ENCODE peak calls at places on chromosome 1, in six cellular contexts. U is stomach, R is GM12878, C is iris pigment epithelial cell, A is erythroblast, W is HEK293T. V is an unnamed sample.

GRCh38 chr1:162279099-162279498 is 97.6 kb downstream of the SPATA46 start:
- DNase-seq in U (no peak), R (no peak), C (no peak), A (no peak), W (no peak), V (no peak)

GRCh38 chr1:223030871-223031270 is 112.2 kb downstream of the TLR5 start:
- DNase-seq in U (no peak), R (no peak), C (no peak), A (no peak), W (no peak), V (no peak)

GRCh38 chr1:156110252-156110651 is 4.3 kb upstream of the LMNA start:
- DNase-seq in U (no peak), R (no peak), C (no peak), A (no peak), W (no peak), V (no peak)

GRCh38 chr1:92299477-92300125 is 742 bp downstream of the RPAP2 start:
- DNase-seq in U (no peak), R (no peak), C (peak), A (peak), W (no peak), V (no peak)

GRCh38 chr1:59041878-59042277 is 255.0 kb upstream of the FGGY start:
- DNase-seq in U (no peak), R (no peak), C (no peak), A (no peak), W (no peak), V (no peak)

GRCh38 chr1:214640431-214641213 is 37.6 kb downstream of the CENPF start:
- DNase-seq in U (no peak), R (no peak), C (no peak), A (no peak), W (no peak), V (no peak)

GRCh38 chr1:228923973-228924766 is 188.9 kb downstream of the RHOU start:
- DNase-seq in U (no peak), R (no peak), C (no peak), A (no peak), W (no peak), V (no peak)

GRCh38 chr1:199859525-199859924 is 168.0 kb upstream of the NR5A2 start:
- DNase-seq in U (no peak), R (no peak), C (peak), A (peak), W (no peak), V (no peak)

GRCh38 chr1:91764471-91765115 is 121.4 kb downstream of the TGFBR3 start:
- DNase-seq in U (no peak), R (no peak), C (no peak), A (no peak), W (peak), V (no peak)

GRCh38 chr1:115112496-115113375 is 23.4 kb upstream of the TSPAN2 start:
- DNase-seq in U (peak), R (no peak), C (no peak), A (peak), W (peak), V (peak)

GRCh38 chr1:30613188-30613587 is 110.2 kb downstream of the MATN1 start:
- DNase-seq in U (no peak), R (no peak), C (no peak), A (no peak), W (no peak), V (no peak)

GRCh38 chr1:29709711-29710169 is 473.4 kb downstream of the PTPRU start:
- DNase-seq in U (no peak), R (no peak), C (peak), A (no peak), W (no peak), V (no peak)

GRCh38 chr1:77583483-77583882 is 99.0 kb downstream of the ZZZ3 start:
- DNase-seq in U (no peak), R (no peak), C (no peak), A (no peak), W (no peak), V (no peak)

GRCh38 chr1:28326505-28326904 is 2.3 kb upstream of the MED18 start:
- DNase-seq in U (no peak), R (no peak), C (no peak), A (no peak), W (no peak), V (no peak)

GRCh38 chr1:225626698-225627097 is 26.2 kb downstream of the ENAH start:
- DNase-seq in U (no peak), R (no peak), C (peak), A (no peak), W (no peak), V (no peak)

GRCh38 chr1:40477680-40478057 is 579 bp downstream of the ZFP69 start:
- DNase-seq in U (no peak), R (no peak), C (peak), A (peak), W (peak), V (no peak)

GRCh38 chr1:197917813-197918646 is 858 bp downstream of the LHX9 start:
- DNase-seq in U (no peak), R (no peak), C (no peak), A (peak), W (no peak), V (no peak)

GRCh38 chr1:41509270-41509671 is 24.8 kb upstream of the EDN2 start:
- DNase-seq in U (no peak), R (no peak), C (no peak), A (no peak), W (no peak), V (no peak)

GRCh38 chr1:22792396-22793171 is 81.9 kb downstream of the EPHB2 start:
- DNase-seq in U (no peak), R (no peak), C (no peak), A (no peak), W (no peak), V (no peak)

GRCh38 chr1:17719874-17720273 is 35.3 kb upstream of the ACTL8 start:
- DNase-seq in U (no peak), R (no peak), C (peak), A (no peak), W (no peak), V (no peak)

GRCh38 chr1:94335447-94335846 is 82.7 kb upstream of the ABCD3 start:
- DNase-seq in U (no peak), R (no peak), C (no peak), A (no peak), W (no peak), V (no peak)

GRCh38 chr1:51960262-51960661 is 30.2 kb downstream of the RAB3B start:
- DNase-seq in U (no peak), R (no peak), C (no peak), A (no peak), W (no peak), V (no peak)

GRCh38 chr1:241985787-241986186 is 13.1 kb downstream of the MAP1LC3C start:
- DNase-seq in U (peak), R (no peak), C (peak), A (peak), W (peak), V (no peak)

GRCh38 chr1:30919025-30919881 is 10.7 kb upstream of the SDC3 start:
- DNase-seq in U (no peak), R (no peak), C (peak), A (peak), W (no peak), V (no peak)

GRCh38 chr1:36091698-36092097 is 3.0 kb downstream of the ADPRS start:
- DNase-seq in U (no peak), R (no peak), C (no peak), A (no peak), W (no peak), V (no peak)

GRCh38 chr1:229342902-229343587 is at the start of gene CCSAP:
- DNase-seq in U (peak), R (no peak), C (peak), A (peak), W (peak), V (no peak)

GRCh38 chr1:46380004-46380403 is 14.1 kb upstream of the FAAH start:
- DNase-seq in U (no peak), R (no peak), C (no peak), A (no peak), W (no peak), V (no peak)

GRCh38 chr1:59592924-59593323 is 221.8 kb upstream of the HOOK1 start:
- DNase-seq in U (no peak), R (no peak), C (no peak), A (no peak), W (no peak), V (no peak)

GRCh38 chr1:15526021-15526489 is 593 bp upstream of the DNAJC16 start:
- DNase-seq in U (no peak), R (no peak), C (no peak), A (no peak), W (no peak), V (no peak)

GRCh38 chr1:39326836-39327235 is 122.3 kb downstream of the MACF1 start:
- DNase-seq in U (no peak), R (no peak), C (peak), A (no peak), W (no peak), V (no peak)

GRCh38 chr1:179750630-179751029 is 7.5 kb downstream of the FAM163A start:
- DNase-seq in U (no peak), R (no peak), C (no peak), A (no peak), W (no peak), V (no peak)

GRCh38 chr1:184753608-184754478 is 815 bp downstream of the EDEM3 start:
- DNase-seq in U (peak), R (no peak), C (peak), A (peak), W (peak), V (peak)

GRCh38 chr1:119097380-119097779 is 43.1 kb downstream of the WARS2 start:
- DNase-seq in U (no peak), R (no peak), C (peak), A (no peak), W (no peak), V (no peak)

GRCh38 chr1:145786271-145786670 is 37.6 kb downstream of the RNF115 start:
- DNase-seq in U (no peak), R (no peak), C (no peak), A (no peak), W (no peak), V (no peak)

GRCh38 chr1:236896716-236897115 is 101.6 kb downstream of the MTR start:
- DNase-seq in U (no peak), R (no peak), C (no peak), A (no peak), W (no peak), V (no peak)

GRCh38 chr1:246199086-246199485 is 308.0 kb downstream of the SMYD3 start:
- DNase-seq in U (no peak), R (no peak), C (no peak), A (no peak), W (peak), V (no peak)

GRCh38 chr1:174534789-174535188 is 87.0 kb downstream of the GPR52 start:
- DNase-seq in U (no peak), R (no peak), C (peak), A (no peak), W (no peak), V (no peak)

GRCh38 chr1:29321176-29321575 is 84.9 kb downstream of the PTPRU start:
- DNase-seq in U (no peak), R (no peak), C (no peak), A (no peak), W (no peak), V (no peak)

GRCh38 chr1:31715097-31715872 is 11.5 kb upstream of the COL16A1 start:
- DNase-seq in U (peak), R (no peak), C (peak), A (peak), W (peak), V (no peak)

GRCh38 chr1:179128520-179128919 is 46.6 kb downstream of the TOR3A start:
- DNase-seq in U (peak), R (no peak), C (no peak), A (no peak), W (no peak), V (no peak)

V was measured in amygdala.